ENCODE peak calls at places on chromosomes 5 and 9, in seven cellular contexts. D, N, T, U, P, K and E are unnamed samples.

GRCh38 chr5:174046558-174046957 is 1.1 kb downstream of the NSG2 start:
- DNase-seq in T (no peak), U (no peak), K (no peak), P (no peak), N (no peak), D (no peak), E (no peak)

GRCh38 chr5:173736923-173737412 is 120.5 kb upstream of the BOD1 start:
- DNase-seq in U (no peak), N (no peak), P (no peak), K (no peak), D (no peak), T (no peak), E (no peak)

GRCh38 chr5:74598731-74599624 is 41.5 kb downstream of the ENC1 start:
- DNase-seq in U (no peak), P (no peak), K (no peak), T (no peak), N (no peak), D (no peak), E (no peak)

GRCh38 chr5:169876376-169876775 is 103.9 kb downstream of the INSYN2B start:
- DNase-seq in T (no peak), N (no peak), D (no peak), K (no peak), P (no peak), U (no peak), E (no peak)

GRCh38 chr5:139711852-139712171 is 63.7 kb downstream of the CXXC5 start:
- DNase-seq in N (no peak), T (no peak), K (no peak), P (no peak), D (no peak), U (no peak), E (no peak)

GRCh38 chr5:178058321-178059012 is 54.9 kb upstream of the N4BP3 start:
- DNase-seq in K (no peak), T (no peak), P (no peak), N (peak), D (no peak), U (no peak), E (no peak)

GRCh38 chr9:78189461-78189860 is 46.4 kb upstream of the CEP78 start:
- DNase-seq in N (no peak), U (peak), P (no peak), D (no peak), T (no peak), K (no peak), E (no peak)

GRCh38 chr9:96519095-96519494 is 69.1 kb downstream of the HABP4 start:
- DNase-seq in T (no peak), N (no peak), U (no peak), K (no peak), P (no peak), D (no peak), E (no peak)

GRCh38 chr5:113201715-113202114 is 225.1 kb downstream of the DCP2 start:
- DNase-seq in U (no peak), P (no peak), D (no peak), N (no peak), K (no peak), T (peak), E (no peak)

GRCh38 chr5:50717615-50718014 is 51.2 kb downstream of the PARP8 start:
- DNase-seq in T (no peak), D (no peak), U (no peak), K (no peak), N (no peak), P (no peak), E (no peak)

GRCh38 chr5:10527281-10527950 is 36.5 kb upstream of the ANKRD33B start:
- DNase-seq in U (peak), K (no peak), T (no peak), D (no peak), N (no peak), P (no peak), E (no peak)

GRCh38 chr9:114203410-114204140 is 48.2 kb downstream of the COL27A1 start:
- DNase-seq in D (no peak), U (peak), N (no peak), T (no peak), K (no peak), P (no peak), E (no peak)

GRCh38 chr5:132506094-132506692 is 15.6 kb upstream of the IRF1 start:
- DNase-seq in T (peak), N (no peak), P (no peak), D (no peak), K (no peak), U (peak), E (no peak)

GRCh38 chr9:31542384-31543055 is 841.9 kb upstream of the ACO1 start:
- DNase-seq in U (peak), N (no peak), P (peak), D (no peak), K (no peak), T (peak), E (no peak)

GRCh38 chr5:138645778-138646575 is 70.8 kb upstream of the HSPA9 start:
- DNase-seq in D (no peak), N (no peak), P (no peak), K (no peak), T (no peak), U (peak), E (no peak)

GRCh38 chr9:99037768-99038167 is 67.1 kb upstream of the TGFBR1 start:
- DNase-seq in U (no peak), D (no peak), P (no peak), N (no peak), K (no peak), T (no peak), E (no peak)

GRCh38 chr5:77644443-77645157 is 6.1 kb upstream of the OTP start:
- DNase-seq in P (no peak), T (no peak), K (no peak), D (no peak), N (no peak), U (no peak), E (no peak)

GRCh38 chr5:160054047-160054446 is 45.1 kb downstream of the TTC1 start:
- DNase-seq in P (no peak), T (no peak), U (peak), D (no peak), K (no peak), N (no peak), E (no peak)

GRCh38 chr5:88502179-88503064 is 233.8 kb upstream of the TMEM161B start:
- DNase-seq in K (no peak), U (no peak), D (no peak), P (no peak), T (peak), N (no peak), E (no peak)

GRCh38 chr9:37336150-37336549 is 86.3 kb upstream of the GRHPR start:
- DNase-seq in U (no peak), T (no peak), P (no peak), D (no peak), N (no peak), K (no peak), E (no peak)

GRCh38 chr5:102930244-102930643 is 175.1 kb downstream of the PAM start:
- DNase-seq in D (no peak), T (no peak), K (no peak), N (no peak), U (no peak), P (no peak), E (no peak)

GRCh38 chr5:134511796-134512660 is 13.4 kb upstream of the JADE2 start:
- DNase-seq in D (peak), K (no peak), P (peak), T (no peak), N (peak), U (peak), E (no peak)

GRCh38 chr9:109903515-109904138 is 123.6 kb downstream of the PALM2AKAP2 start:
- DNase-seq in U (peak), T (peak), N (no peak), P (peak), K (peak), D (no peak), E (peak)

GRCh38 chr5:160548949-160549665 is 127.5 kb downstream of the PTTG1 start:
- DNase-seq in D (no peak), N (no peak), T (no peak), P (no peak), U (peak), K (no peak), E (no peak)

GRCh38 chr9:2285411-2285810 is 270.3 kb downstream of the SMARCA2 start:
- DNase-seq in P (no peak), U (no peak), N (no peak), K (no peak), D (no peak), T (no peak), E (no peak)

GRCh38 chr9:73180373-73180772 is 28.7 kb downstream of the ANXA1 start:
- DNase-seq in U (peak), K (no peak), N (no peak), D (no peak), T (no peak), P (no peak), E (no peak)

GRCh38 chr5:142426129-142426641 is 101.4 kb upstream of the SPRY4 start:
- DNase-seq in N (peak), T (peak), P (no peak), U (peak), K (no peak), D (peak), E (no peak)

GRCh38 chr5:21121213-21121612 is 1133.2 kb upstream of the CDH18 start:
- DNase-seq in U (no peak), P (no peak), K (no peak), N (no peak), T (no peak), D (no peak), E (no peak)

GRCh38 chr5:122500245-122501086 is 188.4 kb downstream of the SNCAIP start:
- DNase-seq in N (no peak), U (peak), K (no peak), D (no peak), T (peak), P (no peak), E (no peak)

GRCh38 chr5:1746371-1747078 is 53.1 kb downstream of the MRPL36 start:
- DNase-seq in K (no peak), U (no peak), T (no peak), D (peak), N (peak), P (no peak), E (no peak)

GRCh38 chr5:124235576-124235975 is 510.9 kb downstream of the ZNF608 start:
- DNase-seq in D (no peak), K (no peak), N (no peak), T (no peak), U (no peak), P (no peak), E (no peak)

GRCh38 chr9:71758277-71758676 is 10.0 kb downstream of the CEMIP2 start:
- DNase-seq in T (no peak), K (no peak), U (no peak), N (no peak), P (peak), D (no peak), E (no peak)

DNA sequence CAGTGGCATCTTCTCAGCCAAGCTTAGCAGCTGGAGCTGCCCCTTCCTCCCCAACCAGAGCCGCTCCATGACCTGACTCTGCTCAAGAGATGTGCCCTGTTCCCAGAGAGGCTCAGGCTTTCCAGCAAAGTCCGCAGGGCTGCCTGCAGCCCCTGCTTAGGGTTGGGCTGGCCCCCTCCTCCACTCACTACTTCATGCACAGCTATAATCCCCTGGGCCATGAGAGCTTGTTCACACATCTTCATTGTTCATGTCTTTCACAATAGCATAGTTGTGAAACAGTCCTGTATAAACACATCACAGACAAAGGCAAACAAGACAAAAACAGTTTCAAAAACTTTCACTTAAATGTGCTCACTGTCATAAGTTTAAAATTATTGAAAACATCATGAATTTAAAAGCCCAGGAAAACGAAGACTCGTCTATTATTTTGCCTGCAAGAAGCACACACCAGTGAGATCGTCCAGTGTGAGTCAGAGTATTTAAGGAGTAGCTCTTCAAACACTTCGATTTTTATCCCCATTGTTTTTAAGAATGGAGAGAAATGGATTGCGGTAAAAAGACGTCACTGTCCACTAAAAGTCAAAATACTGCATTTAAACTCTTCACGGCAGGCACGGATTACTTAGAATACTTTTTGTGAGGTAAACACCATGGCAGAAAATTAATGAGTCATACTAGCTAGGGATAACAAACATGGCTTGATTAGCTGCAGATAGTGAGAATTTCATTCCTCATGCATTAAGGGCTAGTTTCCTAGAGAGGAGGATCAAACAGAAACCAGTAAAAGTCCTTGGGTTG is 40.7 kb upstream of the S1PR3 start:
- DNase-seq in K (no peak), T (peak), N (peak), P (peak), D (no peak), U (peak), E (no peak)
- H3K4me3 ChIP-seq in K (no peak), T (no peak), N (no peak), P (peak), D (no peak), U (no peak), E (no peak)

DNA sequence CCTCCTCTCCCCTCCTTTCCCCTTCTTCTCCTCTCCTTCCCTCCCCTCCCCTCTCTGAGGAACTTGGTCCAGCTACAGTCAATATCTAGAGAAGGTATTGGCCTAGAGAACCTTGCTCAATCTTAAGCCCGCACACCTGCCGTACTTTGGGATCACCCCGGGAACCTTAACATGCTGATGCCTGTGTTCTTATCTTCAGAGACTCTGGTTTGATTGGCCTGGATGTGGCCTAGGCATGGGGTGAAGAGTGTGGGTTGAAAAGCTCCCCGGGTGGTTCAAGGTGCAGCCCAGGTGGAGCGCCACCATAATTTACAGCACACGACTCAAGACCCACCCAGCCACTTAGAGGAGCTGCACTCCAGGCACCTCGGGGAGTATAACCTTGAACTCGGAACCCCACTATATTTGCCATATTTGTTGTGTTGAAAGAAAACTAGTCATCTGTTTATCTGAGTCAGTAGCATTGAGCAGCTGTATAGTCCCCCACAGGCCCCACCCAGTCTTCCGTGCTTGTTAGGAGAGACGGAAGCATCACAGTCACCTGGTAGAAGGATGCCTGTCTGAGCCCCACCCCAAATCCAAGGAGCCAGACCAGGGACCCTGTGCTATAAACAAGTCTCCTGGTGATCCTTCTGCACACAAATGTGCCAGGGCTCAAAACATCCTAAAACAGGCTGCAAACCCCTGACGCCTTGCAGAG is 14.4 kb upstream of the PHF19 start:
- DNase-seq in U (peak), P (no peak), N (no peak), D (no peak), K (peak), T (no peak), E (peak)
- H3K4me3 ChIP-seq in U (no peak), P (no peak), N (no peak), D (no peak), K (peak), T (no peak), E (peak)

GRCh38 chr5:6728795-6729183 is 15.6 kb downstream of the TENT4A start:
- DNase-seq in P (no peak), U (no peak), K (no peak), N (no peak), T (no peak), D (no peak), E (no peak)
- H3K4me3 ChIP-seq in P (no peak), U (no peak), K (no peak), N (no peak), T (no peak), D (no peak), E (no peak)

DNA sequence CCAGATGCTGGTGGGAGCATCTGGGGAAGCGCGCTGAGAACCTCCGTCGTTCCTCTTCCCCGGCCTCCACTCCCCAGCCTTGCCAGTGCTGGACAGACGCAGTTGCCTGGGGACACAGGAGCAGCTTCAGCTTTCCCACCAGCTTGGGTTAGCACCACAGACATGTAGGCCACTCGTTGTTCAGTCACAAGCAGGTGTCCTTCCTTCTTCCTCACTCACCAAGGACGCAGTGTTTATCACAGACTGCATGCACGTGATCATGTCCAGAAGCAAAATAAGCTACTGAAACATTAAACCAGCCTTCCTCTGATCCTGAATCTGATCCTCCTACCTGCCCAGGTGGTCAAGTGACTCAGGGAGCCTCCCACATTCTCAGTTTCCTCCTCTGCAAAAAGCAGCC is 232.9 kb downstream of the SYK start:
- DNase-seq in D (no peak), P (peak), U (no peak), K (no peak), N (peak), T (no peak), E (no peak)
- H3K4me3 ChIP-seq in D (no peak), P (no peak), U (no peak), K (no peak), N (no peak), T (no peak), E (no peak)

GRCh38 chr9:14909631-14910177 is 524 bp downstream of the FREM1 start:
- DNase-seq in P (no peak), K (no peak), T (peak), U (no peak), D (no peak), N (no peak), E (no peak)
- H3K4me3 ChIP-seq in P (no peak), K (no peak), T (no peak), U (no peak), D (peak), N (no peak), E (no peak)

GRCh38 chr9:74498616-74499095 is 1.5 kb downstream of the RORB start:
- DNase-seq in T (no peak), D (no peak), K (no peak), P (no peak), U (no peak), N (no peak), E (no peak)

GRCh38 chr9:74499770-74500583 is 2.8 kb downstream of the RORB start:
- DNase-seq in N (no peak), D (no peak), P (no peak), K (no peak), U (peak), T (no peak), E (no peak)

GRCh38 chr9:74499111-74499601 is 2.0 kb downstream of the RORB start:
- DNase-seq in K (no peak), N (no peak), U (no peak), D (no peak), P (no peak), T (no peak), E (no peak)

GRCh38 chr9:74497750-74498615 is 848 bp downstream of the RORB start:
- DNase-seq in T (peak), P (no peak), U (peak), D (peak), K (peak), N (peak), E (peak)

GRCh38 chr9:74500584-74500924 is 3.4 kb downstream of the RORB start:
- DNase-seq in T (no peak), D (no peak), U (no peak), N (no peak), K (no peak), P (no peak), E (no peak)
- H3K4me3 ChIP-seq in T (no peak), D (no peak), U (no peak), N (no peak), K (no peak), P (no peak), E (no peak)

GRCh38 chr9:84822589-84823233 is 153.2 kb downstream of the NTRK2 start:
- DNase-seq in P (no peak), K (no peak), U (no peak), D (no peak), T (no peak), N (no peak), E (no peak)
- H3K4me3 ChIP-seq in P (no peak), K (no peak), U (no peak), D (no peak), T (no peak), N (no peak), E (no peak)

GRCh38 chr9:131919181-131919580 is 160.5 kb downstream of the MED27 start:
- DNase-seq in T (no peak), D (no peak), N (no peak), P (no peak), K (no peak), U (no peak), E (no peak)
- H3K4me3 ChIP-seq in T (no peak), D (no peak), N (no peak), P (no peak), K (no peak), U (no peak), E (no peak)

GRCh38 chr5:96922452-96923244 is 13.2 kb upstream of the LNPEP start:
- DNase-seq in D (no peak), N (no peak), P (no peak), K (no peak), T (no peak), U (no peak), E (no peak)

GRCh38 chr5:96924016-96924443 is 11.8 kb upstream of the LNPEP start:
- DNase-seq in N (no peak), U (no peak), P (no peak), K (no peak), D (no peak), T (peak), E (peak)

GRCh38 chr5:96928931-96929708 is 6.8 kb upstream of the LNPEP start:
- DNase-seq in P (no peak), N (no peak), T (no peak), D (no peak), U (no peak), K (no peak), E (no peak)

GRCh38 chr5:96927008-96927407 is 8.9 kb upstream of the LNPEP start:
- DNase-seq in T (no peak), D (no peak), P (no peak), K (no peak), N (no peak), U (peak), E (no peak)

DNA sequence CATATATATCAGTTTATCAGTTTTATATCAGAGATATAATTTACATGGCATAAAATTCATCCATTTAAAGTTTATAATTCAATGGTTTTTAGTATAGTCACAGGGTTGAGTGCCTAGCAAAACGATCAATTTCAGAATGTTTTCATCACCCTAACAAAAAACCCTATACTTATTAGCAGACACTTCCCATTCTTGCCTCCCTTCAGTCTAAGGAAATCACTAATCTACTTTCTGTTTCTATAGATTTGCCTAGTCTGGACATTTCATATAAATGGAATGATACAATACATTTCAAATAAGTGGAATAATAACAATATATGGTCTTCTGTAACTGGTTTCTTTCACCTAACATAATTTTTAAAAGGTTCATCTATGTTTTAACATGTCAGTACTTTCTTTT is 9.6 kb upstream of the LNPEP start:
- DNase-seq in P (no peak), U (no peak), T (no peak), K (no peak), D (no peak), N (no peak), E (no peak)
- H3K4me3 ChIP-seq in P (no peak), U (no peak), T (no peak), K (no peak), D (no peak), N (no peak), E (no peak)